ENCODE peak calls at places on chromosomes 1 and 21, in seven cellular contexts. One of them, this sample, is unnamed.

GRCh38 chr1:210236840-210237409 is 4.3 kb downstream of the SERTAD4 start:
- DNase-seq in tibial nerve: peak
- DNase-seq in GM12865: no peak
- DNase-seq in heart right ventricle: peak
- DNase-seq in body of pancreas: peak
- DNase-seq in hepatocyte: peak
- DNase-seq in choroid plexus epithelial cell: peak
- DNase-seq in this sample: peak

GRCh38 chr1:89942825-89943658 is 51.9 kb upstream of the ZNF326 start:
- DNase-seq in tibial nerve: no peak
- DNase-seq in GM12865: no peak
- DNase-seq in heart right ventricle: no peak
- DNase-seq in body of pancreas: peak
- DNase-seq in hepatocyte: peak
- DNase-seq in choroid plexus epithelial cell: peak
- DNase-seq in this sample: no peak

GRCh38 chr21:44848821-44849521 is 24.5 kb downstream of the PTTG1IP start:
- DNase-seq in tibial nerve: no peak
- DNase-seq in GM12865: no peak
- DNase-seq in heart right ventricle: no peak
- DNase-seq in body of pancreas: no peak
- DNase-seq in hepatocyte: no peak
- DNase-seq in choroid plexus epithelial cell: no peak
- DNase-seq in this sample: no peak

GRCh38 chr1:24379733-24380315 is 33.8 kb downstream of the STPG1 start:
- DNase-seq in tibial nerve: no peak
- DNase-seq in GM12865: no peak
- DNase-seq in heart right ventricle: no peak
- DNase-seq in body of pancreas: no peak
- DNase-seq in hepatocyte: no peak
- DNase-seq in choroid plexus epithelial cell: peak
- DNase-seq in this sample: peak

GRCh38 chr1:172254521-172255222 is 165.8 kb upstream of the C1orf105 start:
- DNase-seq in tibial nerve: no peak
- DNase-seq in GM12865: no peak
- DNase-seq in heart right ventricle: no peak
- DNase-seq in body of pancreas: no peak
- DNase-seq in hepatocyte: no peak
- DNase-seq in choroid plexus epithelial cell: peak
- DNase-seq in this sample: peak

GRCh38 chr1:47998396-47998990 is 1.3 kb upstream of the TRABD2B start:
- DNase-seq in tibial nerve: no peak
- DNase-seq in GM12865: no peak
- DNase-seq in heart right ventricle: no peak
- DNase-seq in body of pancreas: no peak
- DNase-seq in hepatocyte: no peak
- DNase-seq in choroid plexus epithelial cell: no peak
- DNase-seq in this sample: no peak

GRCh38 chr1:59673575-59674467 is 140.9 kb upstream of the HOOK1 start:
- DNase-seq in tibial nerve: no peak
- DNase-seq in GM12865: no peak
- DNase-seq in heart right ventricle: no peak
- DNase-seq in body of pancreas: peak
- DNase-seq in hepatocyte: peak
- DNase-seq in choroid plexus epithelial cell: no peak
- DNase-seq in this sample: no peak

GRCh38 chr1:91650764-91651163 is 150.1 kb downstream of the CDC7 start:
- DNase-seq in tibial nerve: peak
- DNase-seq in GM12865: peak
- DNase-seq in heart right ventricle: peak
- DNase-seq in body of pancreas: peak
- DNase-seq in hepatocyte: peak
- DNase-seq in choroid plexus epithelial cell: peak
- DNase-seq in this sample: peak

GRCh38 chr1:12513176-12513575 is 104.8 kb downstream of the DHRS3 start:
- DNase-seq in tibial nerve: no peak
- DNase-seq in GM12865: no peak
- DNase-seq in heart right ventricle: no peak
- DNase-seq in body of pancreas: no peak
- DNase-seq in hepatocyte: no peak
- DNase-seq in choroid plexus epithelial cell: no peak
- DNase-seq in this sample: no peak

GRCh38 chr1:193539731-193540459 is 353.5 kb upstream of the B3GALT2 start:
- DNase-seq in tibial nerve: no peak
- DNase-seq in GM12865: peak
- DNase-seq in heart right ventricle: no peak
- DNase-seq in body of pancreas: no peak
- DNase-seq in hepatocyte: no peak
- DNase-seq in choroid plexus epithelial cell: no peak
- DNase-seq in this sample: no peak

DNA sequence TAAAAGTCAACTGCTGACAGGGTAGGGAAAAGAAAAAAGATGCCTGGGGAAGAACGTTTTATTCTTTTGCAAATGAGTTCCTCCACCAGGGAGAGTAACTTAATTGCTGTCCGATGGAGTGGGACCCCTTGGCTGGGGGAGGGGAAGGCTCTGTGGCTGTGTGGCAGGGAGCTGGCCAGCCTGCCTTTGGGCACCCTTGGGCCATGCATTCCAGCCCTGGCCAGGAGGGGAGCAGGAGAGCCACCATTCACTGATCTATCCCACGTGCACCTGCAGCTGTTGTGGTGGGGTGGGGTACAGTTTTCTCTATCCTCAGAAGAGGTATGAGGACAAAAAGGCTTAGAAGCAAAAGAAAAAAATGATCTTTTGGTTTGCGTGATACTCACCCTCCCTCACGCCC is 116.9 kb downstream of the KCNK1 start:
- DNase-seq in tibial nerve: no peak
- DNase-seq in GM12865: no peak
- DNase-seq in heart right ventricle: no peak
- DNase-seq in body of pancreas: no peak
- DNase-seq in hepatocyte: no peak
- DNase-seq in choroid plexus epithelial cell: no peak
- DNase-seq in this sample: no peak
- TF ChIP-seq CTCF in tibial nerve: no peak
- TF ChIP-seq CTCF in GM12865: no peak
- TF ChIP-seq CTCF in heart right ventricle: no peak
- TF ChIP-seq CTCF in body of pancreas: no peak
- TF ChIP-seq CTCF in hepatocyte: no peak
- TF ChIP-seq CTCF in choroid plexus epithelial cell: no peak
- TF ChIP-seq CTCF in this sample: no peak

GRCh38 chr1:161185732-161186311 is 8.5 kb upstream of the B4GALT3 start:
- DNase-seq in tibial nerve: no peak
- DNase-seq in GM12865: peak
- DNase-seq in heart right ventricle: no peak
- DNase-seq in body of pancreas: peak
- DNase-seq in hepatocyte: no peak
- DNase-seq in choroid plexus epithelial cell: no peak
- DNase-seq in this sample: no peak

GRCh38 chr1:161188381-161188780 is 10.5 kb downstream of the ADAMTS4 start:
- DNase-seq in tibial nerve: no peak
- DNase-seq in GM12865: no peak
- DNase-seq in heart right ventricle: no peak
- DNase-seq in body of pancreas: no peak
- DNase-seq in hepatocyte: no peak
- DNase-seq in choroid plexus epithelial cell: no peak
- DNase-seq in this sample: no peak

GRCh38 chr1:161189036-161189435 is 9.8 kb downstream of the ADAMTS4 start:
- DNase-seq in tibial nerve: no peak
- DNase-seq in GM12865: no peak
- DNase-seq in heart right ventricle: no peak
- DNase-seq in body of pancreas: no peak
- DNase-seq in hepatocyte: no peak
- DNase-seq in choroid plexus epithelial cell: peak
- DNase-seq in this sample: no peak

GRCh38 chr1:161185282-161185682 is 8.0 kb upstream of the B4GALT3 start:
- DNase-seq in tibial nerve: peak
- DNase-seq in GM12865: peak
- DNase-seq in heart right ventricle: peak
- DNase-seq in body of pancreas: peak
- DNase-seq in hepatocyte: no peak
- DNase-seq in choroid plexus epithelial cell: peak
- DNase-seq in this sample: peak

GRCh38 chr1:161187311-161187710 is 10.0 kb upstream of the B4GALT3 start:
- DNase-seq in tibial nerve: no peak
- DNase-seq in GM12865: no peak
- DNase-seq in heart right ventricle: no peak
- DNase-seq in body of pancreas: no peak
- DNase-seq in hepatocyte: no peak
- DNase-seq in choroid plexus epithelial cell: peak
- DNase-seq in this sample: no peak
- H3K4me3 ChIP-seq in tibial nerve: no peak
- H3K4me3 ChIP-seq in GM12865: no peak
- H3K4me3 ChIP-seq in heart right ventricle: no peak
- H3K4me3 ChIP-seq in body of pancreas: no peak
- H3K4me3 ChIP-seq in hepatocyte: no peak
- H3K4me3 ChIP-seq in choroid plexus epithelial cell: no peak
- H3K4me3 ChIP-seq in this sample: no peak

GRCh38 chr1:208682664-208683013 is 438.5 kb upstream of the PLXNA2 start:
- DNase-seq in tibial nerve: no peak
- DNase-seq in GM12865: no peak
- DNase-seq in heart right ventricle: no peak
- DNase-seq in body of pancreas: no peak
- DNase-seq in hepatocyte: no peak
- DNase-seq in choroid plexus epithelial cell: no peak
- DNase-seq in this sample: no peak

GRCh38 chr1:208683141-208683540 is 439.0 kb upstream of the PLXNA2 start:
- DNase-seq in tibial nerve: no peak
- DNase-seq in GM12865: peak
- DNase-seq in heart right ventricle: no peak
- DNase-seq in body of pancreas: no peak
- DNase-seq in hepatocyte: no peak
- DNase-seq in choroid plexus epithelial cell: no peak
- DNase-seq in this sample: no peak

GRCh38 chr1:208684192-208684591 is 440.0 kb upstream of the PLXNA2 start:
- DNase-seq in tibial nerve: no peak
- DNase-seq in GM12865: no peak
- DNase-seq in heart right ventricle: no peak
- DNase-seq in body of pancreas: no peak
- DNase-seq in hepatocyte: no peak
- DNase-seq in choroid plexus epithelial cell: no peak
- DNase-seq in this sample: no peak

GRCh38 chr1:208688656-208689315 is 444.6 kb upstream of the PLXNA2 start:
- DNase-seq in tibial nerve: no peak
- DNase-seq in GM12865: no peak
- DNase-seq in heart right ventricle: no peak
- DNase-seq in body of pancreas: no peak
- DNase-seq in hepatocyte: no peak
- DNase-seq in choroid plexus epithelial cell: no peak
- DNase-seq in this sample: no peak

DNA sequence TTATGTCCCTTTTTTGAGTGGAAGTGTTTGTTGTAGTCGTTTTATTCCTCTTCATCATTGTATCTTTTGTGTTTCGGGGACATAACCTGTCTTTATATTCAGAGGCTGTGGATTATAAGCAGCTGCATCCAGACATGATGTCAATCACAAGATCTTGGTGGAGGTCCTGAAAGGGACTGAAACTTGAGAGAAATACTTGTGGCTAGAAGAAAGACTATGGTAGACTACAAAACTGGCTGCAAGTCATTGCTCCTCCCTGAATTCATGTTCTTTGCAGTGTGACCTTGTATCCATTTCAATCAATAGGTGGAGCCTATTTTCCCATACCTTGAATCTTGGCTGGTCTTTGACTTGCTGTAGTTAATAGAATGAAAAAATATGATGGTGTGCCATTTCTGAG is 442.4 kb upstream of the PLXNA2 start:
- DNase-seq in tibial nerve: no peak
- DNase-seq in GM12865: peak
- DNase-seq in heart right ventricle: no peak
- DNase-seq in body of pancreas: no peak
- DNase-seq in hepatocyte: no peak
- DNase-seq in choroid plexus epithelial cell: no peak
- DNase-seq in this sample: no peak
- TF ChIP-seq CTCF in tibial nerve: no peak
- TF ChIP-seq CTCF in GM12865: no peak
- TF ChIP-seq CTCF in heart right ventricle: no peak
- TF ChIP-seq CTCF in body of pancreas: no peak
- TF ChIP-seq CTCF in hepatocyte: no peak
- TF ChIP-seq CTCF in choroid plexus epithelial cell: no peak
- TF ChIP-seq CTCF in this sample: no peak

GRCh38 chr1:183417691-183418491 is at the start of gene NMNAT2:
- DNase-seq in tibial nerve: no peak
- DNase-seq in GM12865: no peak
- DNase-seq in heart right ventricle: no peak
- DNase-seq in body of pancreas: peak
- DNase-seq in hepatocyte: peak
- DNase-seq in choroid plexus epithelial cell: peak
- DNase-seq in this sample: peak

GRCh38 chr1:183418696-183419095 is 516 bp upstream of the NMNAT2 start:
- DNase-seq in tibial nerve: no peak
- DNase-seq in GM12865: no peak
- DNase-seq in heart right ventricle: no peak
- DNase-seq in body of pancreas: no peak
- DNase-seq in hepatocyte: no peak
- DNase-seq in choroid plexus epithelial cell: no peak
- DNase-seq in this sample: no peak

GRCh38 chr1:183419399-183419798 is 1.2 kb upstream of the NMNAT2 start:
- DNase-seq in tibial nerve: no peak
- DNase-seq in GM12865: no peak
- DNase-seq in heart right ventricle: no peak
- DNase-seq in body of pancreas: no peak
- DNase-seq in hepatocyte: no peak
- DNase-seq in choroid plexus epithelial cell: no peak
- DNase-seq in this sample: no peak

GRCh38 chr1:183414365-183414764 is 3.8 kb downstream of the NMNAT2 start:
- DNase-seq in tibial nerve: no peak
- DNase-seq in GM12865: no peak
- DNase-seq in heart right ventricle: no peak
- DNase-seq in body of pancreas: no peak
- DNase-seq in hepatocyte: no peak
- DNase-seq in choroid plexus epithelial cell: no peak
- DNase-seq in this sample: no peak

DNA sequence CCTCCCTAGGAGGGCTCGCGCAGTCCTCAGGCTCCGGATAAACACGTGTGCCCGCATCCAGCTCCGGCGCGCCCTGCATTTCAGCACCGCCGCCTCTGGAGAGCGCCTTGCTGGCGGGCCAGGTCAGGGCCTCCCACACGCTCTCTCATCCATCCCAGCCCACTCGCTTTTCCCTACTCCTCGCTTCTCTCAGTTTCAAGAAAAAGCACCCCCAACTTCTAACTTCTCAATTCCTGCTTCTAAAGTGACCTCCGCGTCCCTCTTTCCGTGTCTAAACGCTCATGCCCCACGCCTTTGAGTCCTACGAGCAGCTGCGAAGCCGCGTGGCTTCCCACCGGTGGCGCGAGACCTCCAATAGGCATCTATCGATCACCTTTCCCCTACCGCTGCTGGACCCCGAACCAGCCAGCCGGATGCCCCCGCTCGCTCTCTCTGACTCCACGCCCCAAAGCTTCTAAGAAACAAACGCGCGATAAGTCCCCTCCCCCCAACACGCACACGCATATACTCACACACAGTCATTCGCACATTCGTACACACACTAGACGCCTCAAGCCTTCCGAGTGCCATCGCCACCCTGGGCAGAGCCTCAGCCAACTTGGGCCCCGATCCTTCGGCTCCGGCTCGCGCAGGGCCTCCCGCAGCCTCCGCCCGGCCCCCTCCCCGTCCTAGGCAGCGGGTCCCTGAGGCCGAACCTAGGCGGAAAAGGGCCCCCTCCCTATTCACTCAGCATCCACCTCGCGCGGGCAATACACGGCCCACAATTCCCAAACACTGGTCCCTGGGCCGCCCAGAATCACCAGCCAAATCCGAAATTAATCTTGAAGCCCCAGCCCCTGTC is 1.1 kb downstream of the NMNAT2 start:
- DNase-seq in tibial nerve: peak
- DNase-seq in GM12865: no peak
- DNase-seq in heart right ventricle: peak
- DNase-seq in body of pancreas: peak
- DNase-seq in hepatocyte: peak
- DNase-seq in choroid plexus epithelial cell: peak
- DNase-seq in this sample: peak
- H3K4me3 ChIP-seq in tibial nerve: peak
- H3K4me3 ChIP-seq in GM12865: no peak
- H3K4me3 ChIP-seq in heart right ventricle: peak
- H3K4me3 ChIP-seq in body of pancreas: no peak
- H3K4me3 ChIP-seq in hepatocyte: peak
- H3K4me3 ChIP-seq in choroid plexus epithelial cell: no peak
- H3K4me3 ChIP-seq in this sample: peak